ENCODE peak calls at places on chromosomes 3 and 15, in six cellular contexts. B is NCI-H1092 treated with DMSO at 0.1 percent for 48 hours, K is mucosa of gallbladder, R is COLO829, G is AG08395, N is small intestine. E is an unnamed sample.

GRCh38 chr3:72959336-72959735 is 37.3 kb upstream of the PPP4R2 start:
- DNase-seq in B (no peak), R (no peak), G (no peak), K (no peak), N (no peak), E (no peak)

GRCh38 chr3:146382386-146382785 is 87.0 kb downstream of the PLSCR2 start:
- DNase-seq in K (no peak), N (no peak), B (no peak), R (no peak), G (no peak), E (no peak)

GRCh38 chr15:73287019-73287418 is 81.7 kb downstream of the HCN4 start:
- DNase-seq in N (no peak), B (no peak), K (no peak), G (no peak), R (no peak), E (no peak)

GRCh38 chr3:155323063-155323666 is 29.7 kb upstream of the STRIT1 start:
- DNase-seq in K (peak), N (peak), R (peak), B (peak), G (peak), E (peak)

GRCh38 chr15:66803182-66803729 is 101.2 kb downstream of the SMAD6 start:
- DNase-seq in K (peak), R (peak), N (peak), B (no peak), G (peak), E (peak)

GRCh38 chr3:131880948-131881347 is 153.9 kb downstream of the CPNE4 start:
- DNase-seq in G (no peak), B (no peak), R (no peak), N (no peak), K (no peak), E (no peak)

GRCh38 chr3:11393401-11393800 is 121.2 kb downstream of the ATG7 start:
- DNase-seq in B (no peak), K (no peak), N (peak), R (no peak), G (no peak), E (no peak)

GRCh38 chr3:52385157-52385556 is 59.7 kb downstream of the SEMA3G start:
- DNase-seq in G (peak), K (no peak), B (no peak), N (peak), R (peak), E (peak)

GRCh38 chr3:195096053-195096452 is 174.9 kb downstream of the XXYLT1 start:
- DNase-seq in N (no peak), G (no peak), R (no peak), K (no peak), B (no peak), E (no peak)

GRCh38 chr3:128486692-128487537 is 6.1 kb downstream of the GATA2 start:
- DNase-seq in G (peak), R (no peak), K (no peak), N (no peak), B (peak), E (no peak)

GRCh38 chr3:71525376-71525775 is 58.2 kb downstream of the FOXP1 start:
- DNase-seq in R (no peak), K (no peak), G (no peak), B (no peak), N (no peak), E (no peak)